ENCODE peak calls at places on chromosomes 2 and 18, in nine cellular contexts. W is WTC11, F is body of pancreas, J is uterus, Q is mammary epithelial cell, L is HCT116, B is heart right ventricle, S is mucosa of descending colon, M is omental fat pad. Y is an unnamed sample.

GRCh38 chr2:54482725-54483124 is 26.6 kb downstream of the SPTBN1 start:
- DNase-seq in W (no peak), J (peak; percentile 43), B (peak; percentile 37), L (peak; percentile 64), S (peak; percentile 52), Q (peak; percentile 78), F (peak; percentile 30), M (no peak), Y (no peak)

GRCh38 chr2:124426630-124427029 is 401.5 kb downstream of the CNTNAP5 start:
- DNase-seq in M (no peak), Q (no peak), W (no peak), S (no peak), B (no peak), F (no peak), J (no peak), L (no peak), Y (no peak)

GRCh38 chr2:9710311-9710710 is 79.5 kb upstream of the YWHAQ start:
- DNase-seq in Q (peak; percentile 84), F (no peak), L (no peak), B (no peak), S (no peak), W (no peak), M (no peak), J (no peak), Y (no peak)

GRCh38 chr2:85435220-85435958 is 16.9 kb downstream of the SH2D6 start:
- DNase-seq in M (no peak), Q (no peak), B (no peak), W (no peak), S (no peak), L (no peak), J (no peak), F (no peak), Y (no peak)

GRCh38 chr2:183224933-183225332 is 100.7 kb downstream of the NUP35 start:
- DNase-seq in B (no peak), W (no peak), J (no peak), S (no peak), L (no peak), F (no peak), Q (no peak), M (no peak), Y (no peak)

GRCh38 chr2:235860111-235860510 is 308.1 kb downstream of the GBX2 start:
- DNase-seq in J (no peak), B (no peak), S (no peak), F (no peak), Q (no peak), L (no peak), M (no peak), W (no peak), Y (no peak)

GRCh38 chr2:1816414-1816911 is 72.1 kb upstream of the PXDN start:
- DNase-seq in F (peak; percentile 26), L (no peak), S (no peak), B (no peak), W (no peak), Q (no peak), J (peak; percentile 75), M (no peak), Y (no peak)

GRCh38 chr18:32438173-32438572 is 32.5 kb downstream of the GAREM1 start:
- DNase-seq in B (peak; percentile 77), L (no peak), W (no peak), F (no peak), S (no peak), M (no peak), Q (no peak), J (no peak), Y (no peak)

GRCh38 chr18:24544141-24544498 is 83.7 kb downstream of the HRH4 start:
- DNase-seq in S (no peak), B (no peak), W (no peak), Q (peak; percentile 38), F (no peak), J (no peak), L (peak; percentile 22), M (no peak), Y (no peak)

GRCh38 chr18:10798727-10799435 is 273.1 kb downstream of the NAPG start:
- DNase-seq in J (no peak), Q (no peak), M (no peak), L (no peak), W (no peak), B (no peak), F (peak; percentile 60), S (no peak), Y (no peak)

GRCh38 chr2:196442211-196442610 is 197.3 kb upstream of the CCDC150 start:
- DNase-seq in M (no peak), S (no peak), L (no peak), J (no peak), W (no peak), Q (no peak), B (no peak), F (no peak), Y (no peak)

GRCh38 chr2:109612991-109613921 is 510 bp downstream of the SEPTIN10 start:
- DNase-seq in M (no peak), Q (peak; percentile 59), W (no peak), F (peak; percentile 44), S (peak; percentile 75), J (peak; percentile 71), L (no peak), B (peak; percentile 73), Y (no peak)

GRCh38 chr2:216775043-216775453 is 79.7 kb upstream of the IGFBP5 start:
- DNase-seq in S (no peak), L (peak; percentile 4), B (peak; percentile 24), J (peak; percentile 83), Q (peak; percentile 93), F (peak; percentile 48), M (no peak), W (no peak), Y (no peak)

GRCh38 chr18:78738076-78738690 is 241.4 kb upstream of the SALL3 start:
- DNase-seq in W (no peak), Q (no peak), L (no peak), F (no peak), B (no peak), M (no peak), J (no peak), S (peak; percentile 16), Y (no peak)

DNA sequence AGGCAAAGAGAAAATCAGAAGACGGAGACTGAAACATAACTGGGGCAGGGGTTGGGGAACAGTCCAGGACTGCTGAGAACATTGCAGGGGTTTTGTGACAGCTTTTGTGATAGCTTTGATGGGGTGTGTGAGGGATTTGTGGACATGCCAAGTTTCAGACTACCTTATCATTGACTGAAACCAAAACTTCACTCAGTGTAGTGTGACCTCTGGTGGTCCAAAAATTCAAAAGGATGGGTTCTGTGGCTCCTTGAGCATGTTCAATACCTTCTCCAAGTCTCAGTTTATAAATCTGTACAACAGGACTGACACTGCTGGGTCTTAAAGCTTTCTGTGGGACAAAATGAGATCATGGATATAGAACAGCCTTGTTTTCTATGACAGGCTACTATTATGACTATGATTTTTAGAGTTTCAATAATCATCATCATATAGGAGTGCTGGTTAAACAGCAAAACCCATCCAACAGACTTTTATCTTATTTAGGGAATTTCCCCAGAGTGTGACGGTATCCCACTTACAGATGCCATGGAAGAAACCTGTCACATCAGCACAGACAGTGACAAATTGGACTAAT is 259.2 kb upstream of the SLC14A2 start:
- DNase-seq in M (no peak), Q (no peak), B (no peak), J (no peak), W (no peak), L (no peak), F (no peak), S (no peak), Y (no peak)
- TF ChIP-seq CTCF in M (no peak), Q (no peak), B (peak; percentile 47), J (no peak), W (no peak), L (no peak), F (no peak), S (no peak), Y (no peak)

DNA sequence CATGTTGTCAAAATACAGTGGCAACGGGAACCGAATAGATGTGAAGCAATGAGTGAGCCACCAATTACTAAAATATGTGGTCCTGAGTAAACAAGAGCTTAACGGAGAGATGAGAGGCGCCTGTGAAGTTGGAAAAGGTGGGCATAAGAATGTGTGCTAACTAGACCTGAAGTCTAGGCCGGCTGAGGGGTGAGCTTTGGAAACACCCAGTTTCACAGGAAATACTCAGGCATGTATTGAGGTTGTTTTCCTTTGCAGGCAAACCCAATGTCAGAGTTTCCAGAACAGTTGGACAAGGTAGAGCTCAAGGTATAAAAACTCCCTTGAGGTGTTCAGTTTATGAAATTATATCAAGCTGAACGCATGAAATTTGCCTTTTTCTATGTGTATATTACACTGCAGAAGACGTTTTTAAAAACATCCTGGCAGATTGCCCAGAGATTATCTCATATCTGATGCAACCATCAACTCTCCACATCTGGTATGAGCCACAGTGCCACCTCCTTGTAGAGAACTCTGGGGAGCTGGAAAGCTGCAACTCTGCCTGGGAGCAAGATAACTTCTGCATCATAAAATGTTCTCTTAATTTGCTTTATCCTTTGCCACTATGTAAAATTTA is 3.9 kb upstream of the WDSUB1 start:
- DNase-seq in F (peak; percentile 31), S (no peak), B (no peak), W (no peak), M (no peak), Q (peak; percentile 69), J (no peak), L (peak; percentile 51), Y (peak; percentile 59)
- TF ChIP-seq CTCF in F (no peak), S (no peak), B (no peak), W (no peak), M (no peak), Q (no peak), J (no peak), L (no peak), Y (no peak)

DNA sequence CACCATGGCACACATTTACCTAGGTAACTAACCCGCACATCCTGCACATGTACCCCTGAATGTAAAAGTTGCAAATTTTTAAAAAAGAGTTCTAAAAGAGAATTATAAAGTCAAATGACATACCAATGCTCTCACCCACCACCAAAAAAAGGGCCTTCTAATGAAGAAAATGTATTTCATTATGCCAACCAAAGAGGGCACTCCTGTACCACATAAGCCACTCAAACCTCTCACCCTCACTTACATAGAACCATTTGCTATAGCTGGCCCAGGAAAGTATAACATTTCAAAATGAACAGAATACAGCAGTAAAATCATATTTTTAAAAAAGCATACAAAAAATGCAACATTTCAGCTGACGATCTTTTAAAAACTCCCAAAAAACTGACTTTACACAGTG is 241.5 kb upstream of the PKDCC start:
- DNase-seq in J (no peak), F (no peak), B (no peak), M (no peak), Q (no peak), S (no peak), W (no peak), L (no peak), Y (no peak)
- TF ChIP-seq CTCF in J (no peak), F (peak; percentile 26), B (no peak), M (no peak), Q (no peak), S (no peak), W (no peak), L (peak; percentile 19), Y (no peak)

DNA sequence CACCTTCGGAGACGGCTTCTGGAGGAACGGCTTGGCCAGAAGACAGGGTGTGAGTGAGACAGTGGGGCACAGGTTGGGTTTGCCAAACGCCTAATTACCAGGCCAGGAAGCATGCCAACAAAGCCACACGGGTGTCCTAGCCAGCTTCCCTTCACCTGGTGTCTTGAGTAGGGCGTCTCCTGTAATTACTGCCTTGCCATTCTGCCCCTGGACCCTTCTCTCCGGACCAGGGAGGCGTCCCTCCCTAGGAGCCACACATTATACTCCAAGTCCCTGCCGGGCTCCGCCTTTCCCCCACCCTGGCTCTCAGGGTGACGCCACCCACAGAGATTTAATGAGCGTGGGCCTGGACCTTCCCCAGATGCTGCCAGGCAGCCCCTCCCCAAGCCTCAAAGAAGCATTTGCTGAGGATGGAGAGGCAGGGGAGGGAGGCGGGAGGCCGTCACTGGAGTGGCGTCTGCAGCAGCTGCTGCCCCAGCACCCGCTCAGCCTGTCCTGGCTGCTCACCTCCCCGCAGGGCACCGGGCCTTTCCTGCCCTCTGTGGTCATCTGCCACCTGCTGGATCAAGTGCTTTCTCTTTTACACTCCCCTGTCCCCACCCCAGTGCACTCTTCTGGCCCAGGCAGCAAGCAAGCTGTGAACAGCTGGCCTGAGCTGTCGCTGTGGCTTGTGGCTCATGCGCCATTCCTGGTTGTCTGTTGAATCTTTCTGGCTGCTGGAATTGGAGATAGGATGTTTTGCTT is 20.7 kb downstream of the FOSL2 start:
- DNase-seq in F (no peak), M (no peak), S (peak; percentile 74), Q (no peak), B (no peak), W (peak; percentile 45), L (no peak), J (no peak), Y (no peak)
- TF ChIP-seq CTCF in F (no peak), M (no peak), S (no peak), Q (peak; percentile 18), B (no peak), W (no peak), L (peak; percentile 24), J (no peak), Y (peak; percentile 33)